ENCODE peak calls at places on chromosomes 3 and 15, in seven cellular contexts. F, A, V, H, S, J and Q are unnamed samples.

GRCh38 chr3:60325610-60326181 is 925.6 kb downstream of the FHIT start:
- DNase-seq in V (no peak), H (no peak), A (no peak), F (no peak), S (no peak), J (no peak), Q (no peak)

GRCh38 chr3:8223766-8224165 is 277.9 kb upstream of the LMCD1 start:
- DNase-seq in V (no peak), J (no peak), H (no peak), A (no peak), S (no peak), F (peak), Q (no peak)

GRCh38 chr3:56862352-56863062 is 60.8 kb upstream of the ARHGEF3 start:
- DNase-seq in S (no peak), A (no peak), H (no peak), F (peak), V (no peak), J (no peak), Q (no peak)

GRCh38 chr3:129116482-129116946 is 5.1 kb downstream of the RAB43 start:
- DNase-seq in V (no peak), J (no peak), S (no peak), A (no peak), H (no peak), F (no peak), Q (no peak)

GRCh38 chr3:56858331-56858730 is 56.6 kb upstream of the ARHGEF3 start:
- DNase-seq in A (no peak), S (no peak), J (no peak), F (no peak), H (no peak), V (no peak), Q (no peak)

GRCh38 chr15:45130291-45131000 is 652 bp downstream of the DUOX1 start:
- DNase-seq in S (no peak), J (no peak), V (no peak), F (no peak), A (no peak), H (no peak), Q (no peak)

GRCh38 chr15:65087411-65087810 is 10.9 kb downstream of the KBTBD13 start:
- DNase-seq in J (no peak), A (no peak), F (no peak), S (no peak), H (no peak), V (no peak), Q (no peak)

GRCh38 chr3:126056681-126057546 is 27.0 kb downstream of the SLC41A3 start:
- DNase-seq in S (peak), J (peak), A (no peak), V (no peak), H (peak), F (peak), Q (peak)

GRCh38 chr3:149245738-149246451 is 24.3 kb upstream of the CP start:
- DNase-seq in H (peak), F (no peak), A (peak), J (no peak), V (no peak), S (no peak), Q (no peak)

GRCh38 chr3:192229866-192230265 is 497.5 kb downstream of the FGF12 start:
- DNase-seq in V (no peak), J (no peak), A (no peak), F (no peak), H (no peak), S (no peak), Q (no peak)

GRCh38 chr3:171159024-171159821 is 132.7 kb upstream of the SLC2A2 start:
- DNase-seq in J (no peak), V (no peak), F (no peak), S (peak), H (no peak), A (no peak), Q (no peak)

GRCh38 chr3:188546835-188547670 is 393.1 kb downstream of the LPP start:
- DNase-seq in V (no peak), S (no peak), A (no peak), H (peak), F (no peak), J (no peak), Q (no peak)

GRCh38 chr15:78085928-78086327 is 6.4 kb upstream of the SH2D7 start:
- DNase-seq in S (no peak), J (no peak), F (no peak), V (no peak), H (no peak), A (no peak), Q (no peak)

GRCh38 chr3:13513913-13514517 is 33.9 kb downstream of the HDAC11 start:
- DNase-seq in A (no peak), J (no peak), S (no peak), F (no peak), H (no peak), V (no peak), Q (no peak)

GRCh38 chr3:38139652-38140051 is 1.2 kb downstream of the MYD88 start:
- DNase-seq in H (no peak), A (no peak), S (no peak), F (peak), V (no peak), J (no peak), Q (peak)

GRCh38 chr3:154071154-154071553 is 50.0 kb upstream of the ARHGEF26 start:
- DNase-seq in A (no peak), S (no peak), H (no peak), V (no peak), F (no peak), J (no peak), Q (no peak)

GRCh38 chr3:197956626-197956988 is 3.4 kb upstream of the LMLN start:
- DNase-seq in J (no peak), S (no peak), H (no peak), F (no peak), V (no peak), A (no peak), Q (no peak)

GRCh38 chr3:197953881-197954280 is 3.9 kb downstream of the RPL35A start:
- DNase-seq in J (peak), H (no peak), F (no peak), S (no peak), V (no peak), A (no peak), Q (no peak)

GRCh38 chr3:197958346-197958745 is 1.7 kb upstream of the LMLN start:
- DNase-seq in V (no peak), H (no peak), A (no peak), J (no peak), S (no peak), F (no peak), Q (no peak)

GRCh38 chr3:197957775-197958103 is 2.3 kb upstream of the LMLN start:
- DNase-seq in J (no peak), V (no peak), H (no peak), S (no peak), A (no peak), F (no peak), Q (no peak)

DNA sequence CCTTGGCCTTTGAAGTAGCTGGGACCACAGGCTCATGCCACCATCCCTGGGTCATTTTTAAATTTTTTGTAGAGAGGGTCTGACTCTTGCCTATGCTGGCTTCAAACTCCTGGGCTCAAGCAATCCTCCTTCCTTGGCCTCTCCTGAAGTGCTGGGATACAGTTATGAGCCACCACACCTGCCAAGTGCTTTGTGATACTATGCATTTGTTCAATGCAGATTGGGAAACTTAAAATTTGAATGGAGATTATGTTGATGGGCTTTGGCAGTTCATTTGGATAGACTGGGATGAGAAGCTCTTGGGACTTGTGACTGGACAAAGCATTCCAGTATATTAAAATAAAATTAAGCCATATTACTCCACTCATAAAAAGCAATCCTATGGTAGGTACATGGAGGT is 3.9 kb upstream of the LMLN start:
- DNase-seq in S (no peak), F (no peak), H (no peak), A (no peak), V (no peak), J (no peak), Q (no peak)
- TF ChIP-seq POLR2A in S (no peak), F (no peak), H (no peak), A (peak), V (no peak), J (no peak), Q (no peak)

GRCh38 chr3:31446411-31446810 is 86.3 kb upstream of the STT3B start:
- DNase-seq in A (no peak), H (no peak), J (no peak), S (no peak), V (no peak), F (no peak), Q (no peak)
- H3K4me3 ChIP-seq in A (no peak), H (no peak), J (no peak), S (no peak), V (no peak), F (no peak), Q (no peak)

GRCh38 chr15:83064859-83065258 is 2.2 kb downstream of the BTBD1 start:
- DNase-seq in V (no peak), S (no peak), J (no peak), F (no peak), H (no peak), A (no peak), Q (no peak)
- TF ChIP-seq POLR2A in V (no peak), S (no peak), J (no peak), F (no peak), H (no peak), A (no peak), Q (no peak)

GRCh38 chr3:177145954-177146353 is 51.3 kb downstream of the TBL1XR1 start:
- DNase-seq in A (no peak), V (no peak), S (no peak), H (no peak), F (no peak), J (no peak), Q (no peak)

GRCh38 chr3:177141471-177141870 is 55.8 kb downstream of the TBL1XR1 start:
- DNase-seq in V (no peak), F (no peak), S (no peak), A (no peak), J (no peak), H (no peak), Q (no peak)

GRCh38 chr3:177145402-177145801 is 51.9 kb downstream of the TBL1XR1 start:
- DNase-seq in J (no peak), F (no peak), A (no peak), S (no peak), H (no peak), V (no peak), Q (no peak)

GRCh38 chr3:177144922-177145321 is 52.4 kb downstream of the TBL1XR1 start:
- DNase-seq in S (no peak), V (no peak), J (no peak), H (no peak), F (no peak), A (peak), Q (no peak)

DNA sequence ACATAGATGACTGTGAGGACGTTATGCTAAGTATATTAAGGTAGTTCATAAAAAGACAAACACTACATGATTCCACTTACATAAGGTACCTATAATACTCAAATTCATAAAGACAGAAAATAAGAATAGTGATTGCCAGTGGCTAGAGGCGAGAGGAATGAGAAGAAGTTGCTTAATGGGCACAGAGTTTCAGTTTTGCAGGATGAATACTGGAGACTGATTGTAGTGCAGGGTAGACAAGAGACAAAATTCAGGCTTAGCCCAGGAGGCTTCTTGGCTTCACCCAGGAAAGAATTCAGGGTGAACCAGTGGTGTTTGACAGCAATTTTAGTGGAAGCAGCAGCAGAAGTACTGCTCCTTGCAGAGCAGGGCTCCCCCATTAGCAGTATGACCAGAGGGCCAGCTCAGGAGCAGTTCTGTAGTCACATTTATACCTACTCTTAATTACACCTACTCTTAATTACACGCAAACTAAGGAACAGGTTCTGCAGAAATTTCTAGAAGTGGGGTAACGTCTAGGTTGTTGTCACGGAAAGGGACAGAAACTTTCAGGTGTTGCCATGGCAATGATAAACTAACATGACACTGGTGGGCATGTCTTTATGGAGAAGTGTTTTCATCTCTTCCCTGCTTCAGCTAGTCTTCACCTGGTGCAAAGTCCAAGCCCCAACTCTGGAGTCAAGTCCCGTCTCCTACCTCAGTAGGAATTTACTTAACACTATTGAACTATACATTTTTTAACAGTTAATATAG is 55.2 kb downstream of the TBL1XR1 start:
- DNase-seq in S (no peak), H (no peak), V (no peak), F (no peak), A (no peak), J (no peak), Q (no peak)
- H3K4me3 ChIP-seq in S (no peak), H (no peak), V (no peak), F (no peak), A (no peak), J (no peak), Q (no peak)

GRCh38 chr3:115785782-115786181 is 162.5 kb downstream of the GAP43 start:
- DNase-seq in V (no peak), H (no peak), F (no peak), J (no peak), A (no peak), S (no peak), Q (no peak)

GRCh38 chr3:115787818-115788217 is 164.5 kb downstream of the GAP43 start:
- DNase-seq in A (no peak), V (no peak), J (no peak), H (no peak), F (no peak), S (no peak), Q (no peak)

GRCh38 chr3:115788921-115789470 is 165.7 kb downstream of the GAP43 start:
- DNase-seq in V (no peak), F (no peak), J (no peak), S (no peak), H (peak), A (no peak), Q (no peak)

GRCh38 chr3:115784739-115785571 is 161.6 kb downstream of the GAP43 start:
- DNase-seq in H (no peak), F (no peak), V (no peak), A (no peak), J (no peak), S (no peak), Q (no peak)

GRCh38 chr3:115783938-115784738 is 160.8 kb downstream of the GAP43 start:
- DNase-seq in A (peak), S (peak), J (peak), H (peak), V (peak), F (peak), Q (peak)
- TF ChIP-seq POLR2A in A (peak), S (no peak), J (no peak), H (peak), V (peak), F (no peak), Q (no peak)

DNA sequence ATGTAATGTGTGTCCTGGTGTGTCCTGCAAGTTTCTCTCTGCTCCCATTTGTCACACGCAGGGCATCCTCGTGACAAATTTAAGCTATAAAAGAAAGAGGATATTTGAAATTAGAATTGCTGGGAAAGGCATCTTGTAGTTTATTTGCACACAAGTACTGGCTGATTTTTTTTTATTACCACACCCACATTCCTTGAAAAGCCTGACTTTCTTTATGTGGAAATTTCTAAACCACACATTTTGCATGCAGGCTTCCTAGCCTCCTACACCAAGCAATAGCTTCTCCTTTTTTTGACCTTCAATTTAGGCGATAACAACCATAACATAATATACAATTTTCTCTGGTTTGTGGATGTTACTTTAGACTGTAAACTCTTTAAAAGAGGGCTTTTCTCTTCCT is 126.1 kb downstream of the SERPINI1 start:
- DNase-seq in J (no peak), H (peak), V (no peak), S (no peak), F (no peak), A (no peak), Q (no peak)
- H3K4me3 ChIP-seq in J (no peak), H (no peak), V (no peak), S (no peak), F (no peak), A (no peak), Q (no peak)

DNA sequence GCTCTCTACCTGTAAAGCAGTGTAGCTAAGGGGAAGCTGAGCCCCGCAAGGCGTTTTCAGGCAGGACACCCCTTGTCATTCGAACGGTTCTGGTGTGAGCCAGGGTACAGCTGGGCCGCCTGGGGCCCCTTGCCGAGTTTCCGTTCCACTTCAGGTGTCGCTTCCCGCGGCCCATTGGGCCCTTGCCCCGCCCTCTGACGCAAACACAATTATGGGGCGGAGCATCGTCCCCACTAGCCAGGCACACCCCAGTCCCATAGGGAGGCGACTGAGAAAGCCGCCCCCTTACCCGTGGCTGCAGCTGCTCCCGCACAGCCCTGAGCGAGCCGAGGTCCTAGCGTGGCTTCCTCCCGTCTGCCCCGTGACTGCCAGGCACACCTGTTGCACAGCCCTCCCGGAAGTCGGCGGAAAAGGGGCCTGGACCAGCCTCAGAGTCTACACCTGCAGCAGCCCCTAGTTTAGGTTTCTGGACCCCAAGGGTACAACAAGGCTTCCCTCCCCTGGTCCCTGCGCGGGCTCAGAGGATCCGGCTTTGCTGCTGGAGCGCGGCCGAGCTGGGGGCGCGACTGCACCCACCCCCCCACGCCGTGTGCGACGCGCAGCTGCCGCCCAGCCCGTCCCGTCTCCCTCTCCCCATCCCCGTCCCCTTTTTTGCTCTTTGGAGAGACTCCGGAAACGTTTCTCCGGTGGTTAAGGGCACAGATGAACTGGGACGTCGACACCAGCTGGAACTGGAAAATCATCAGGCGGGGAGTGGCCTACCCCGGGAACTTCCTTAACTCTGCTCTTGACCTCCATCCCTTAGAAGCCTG is at the start of gene PLSCR2:
- DNase-seq in F (peak), S (peak), H (peak), V (peak), A (peak), J (peak), Q (peak)
- TF ChIP-seq POLR2A in F (no peak), S (no peak), H (peak), V (no peak), A (peak), J (no peak), Q (no peak)

DNA sequence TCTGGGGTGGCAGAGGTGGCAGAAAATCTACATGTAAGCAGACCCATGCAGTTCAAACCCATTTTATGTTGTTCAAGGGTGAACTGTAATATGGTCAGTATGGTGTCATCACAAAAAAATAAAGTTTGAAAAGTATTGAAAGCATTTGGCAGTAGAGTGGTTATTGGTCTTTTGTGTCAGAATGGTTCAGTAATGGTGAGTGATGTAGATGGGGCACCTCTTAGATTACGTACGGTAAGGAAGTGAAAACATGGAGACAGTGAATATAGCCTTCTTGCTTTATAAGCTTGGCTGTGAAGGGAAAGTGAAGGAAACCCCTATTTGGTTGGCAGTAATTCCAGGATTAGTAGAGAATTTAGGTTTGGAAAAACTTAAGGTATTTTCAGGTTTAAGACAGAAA is 17.2 kb upstream of the CCNB2 start:
- DNase-seq in J (no peak), S (no peak), V (no peak), F (no peak), H (no peak), A (no peak), Q (no peak)
- H3K4me3 ChIP-seq in J (no peak), S (no peak), V (no peak), F (no peak), H (no peak), A (no peak), Q (no peak)

GRCh38 chr3:177212278-177212610 is 15.0 kb upstream of the TBL1XR1 start:
- DNase-seq in J (no peak), F (no peak), S (no peak), V (no peak), A (no peak), H (no peak), Q (no peak)

GRCh38 chr3:177212756-177213155 is 15.5 kb upstream of the TBL1XR1 start:
- DNase-seq in A (no peak), H (no peak), V (no peak), F (no peak), J (no peak), S (no peak), Q (no peak)

GRCh38 chr3:177210744-177211502 is 13.6 kb upstream of the TBL1XR1 start:
- DNase-seq in J (no peak), F (no peak), H (no peak), V (no peak), A (no peak), S (no peak), Q (no peak)

GRCh38 chr3:177209509-177209908 is 12.2 kb upstream of the TBL1XR1 start:
- DNase-seq in H (no peak), S (no peak), F (no peak), J (no peak), A (no peak), V (no peak), Q (no peak)

DNA sequence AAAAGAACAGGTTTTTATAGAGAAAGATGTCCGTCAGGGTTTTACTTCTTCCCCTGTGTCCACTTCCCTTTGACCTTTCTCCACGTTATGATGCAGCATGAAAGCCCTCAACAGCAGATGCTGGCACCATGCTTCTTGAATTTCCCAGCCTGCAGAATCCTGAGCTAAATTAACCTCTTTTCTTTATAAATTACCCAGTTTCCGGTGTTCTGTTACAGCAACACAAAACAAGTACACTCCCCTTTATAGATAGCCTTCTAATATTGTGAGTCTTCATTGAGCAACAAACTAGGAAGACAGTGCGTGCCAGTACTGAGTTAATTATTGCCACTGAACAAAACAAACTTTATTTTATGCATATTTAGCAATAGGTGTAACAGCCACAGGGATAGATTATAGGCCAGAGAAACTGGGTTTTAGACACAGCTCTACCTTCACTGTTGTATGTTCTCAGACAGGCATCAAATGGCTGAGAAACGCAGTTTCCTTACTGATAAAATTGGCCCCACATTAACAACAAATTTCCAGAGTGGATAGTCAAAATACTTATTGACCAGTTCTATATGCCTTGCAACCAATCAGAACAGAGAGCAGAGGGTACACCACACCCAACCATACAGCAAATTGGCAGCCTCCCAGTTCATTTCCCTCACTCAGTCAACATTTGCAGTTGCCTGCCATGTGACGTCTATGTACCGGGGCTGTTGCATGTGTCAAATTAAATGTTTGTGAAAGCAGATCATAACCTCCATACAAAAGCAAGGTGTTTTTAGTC is 14.4 kb upstream of the TBL1XR1 start:
- DNase-seq in H (peak), J (no peak), A (no peak), F (no peak), S (no peak), V (no peak), Q (no peak)
- TF ChIP-seq POLR2A in H (no peak), J (no peak), A (no peak), F (no peak), S (no peak), V (no peak), Q (no peak)